ENCODE peak calls at places on chromosomes 4 and X, in seven cellular contexts. One of them, this sample, is unnamed.

GRCh38 chrX:104482757-104483156 is 83.2 kb upstream of the IL1RAPL2 start:
- DNase-seq in right lobe of liver: no peak
- DNase-seq in M059J: no peak
- DNase-seq in fibroblast of the aortic adventitia: no peak
- DNase-seq in stimulated activated CD8-positive, alpha-beta memory T cell treated with anti-CD3 and anti-CD28 coated beads, Interleukin-4, amount 100 ng/mL, for 48 hours: no peak
- DNase-seq in choroid plexus epithelial cell: peak; percentile 12
- DNase-seq in cardiac muscle cell: no peak
- DNase-seq in this sample: peak; percentile 0

GRCh38 chr4:336893-337142 is 796 bp upstream of the ZNF141 start:
- DNase-seq in cardiac muscle cell: no peak
- DNase-seq in right lobe of liver: no peak
- DNase-seq in M059J: no peak
- DNase-seq in stimulated activated CD8-positive, alpha-beta memory T cell treated with anti-CD3 and anti-CD28 coated beads, Interleukin-4, amount 100 ng/mL, for 48 hours: peak; percentile 45
- DNase-seq in fibroblast of the aortic adventitia: no peak
- DNase-seq in choroid plexus epithelial cell: no peak
- DNase-seq in this sample: no peak

GRCh38 chrX:19739683-19740082 is 147.7 kb downstream of the SH3KBP1 start:
- DNase-seq in fibroblast of the aortic adventitia: peak; percentile 77
- DNase-seq in stimulated activated CD8-positive, alpha-beta memory T cell treated with anti-CD3 and anti-CD28 coated beads, Interleukin-4, amount 100 ng/mL, for 48 hours: peak; percentile 62
- DNase-seq in cardiac muscle cell: peak; percentile 73
- DNase-seq in choroid plexus epithelial cell: peak; percentile 77
- DNase-seq in right lobe of liver: peak; percentile 49
- DNase-seq in M059J: peak; percentile 81
- DNase-seq in this sample: peak; percentile 66

GRCh38 chr4:41069838-41070237 is 144.5 kb downstream of the APBB2 start:
- DNase-seq in fibroblast of the aortic adventitia: no peak
- DNase-seq in choroid plexus epithelial cell: no peak
- DNase-seq in right lobe of liver: no peak
- DNase-seq in stimulated activated CD8-positive, alpha-beta memory T cell treated with anti-CD3 and anti-CD28 coated beads, Interleukin-4, amount 100 ng/mL, for 48 hours: no peak
- DNase-seq in M059J: no peak
- DNase-seq in cardiac muscle cell: no peak
- DNase-seq in this sample: no peak

GRCh38 chr4:2927016-2927695 is 36.0 kb downstream of the NOP14 start:
- DNase-seq in stimulated activated CD8-positive, alpha-beta memory T cell treated with anti-CD3 and anti-CD28 coated beads, Interleukin-4, amount 100 ng/mL, for 48 hours: no peak
- DNase-seq in cardiac muscle cell: no peak
- DNase-seq in choroid plexus epithelial cell: no peak
- DNase-seq in fibroblast of the aortic adventitia: no peak
- DNase-seq in M059J: no peak
- DNase-seq in right lobe of liver: peak; percentile 16
- DNase-seq in this sample: no peak

GRCh38 chrX:138487866-138488265 is 223.7 kb downstream of the FGF13 start:
- DNase-seq in fibroblast of the aortic adventitia: no peak
- DNase-seq in stimulated activated CD8-positive, alpha-beta memory T cell treated with anti-CD3 and anti-CD28 coated beads, Interleukin-4, amount 100 ng/mL, for 48 hours: no peak
- DNase-seq in right lobe of liver: no peak
- DNase-seq in M059J: no peak
- DNase-seq in cardiac muscle cell: no peak
- DNase-seq in choroid plexus epithelial cell: no peak
- DNase-seq in this sample: no peak

GRCh38 chrX:113986427-113986826 is 597.5 kb upstream of the HTR2C start:
- DNase-seq in cardiac muscle cell: no peak
- DNase-seq in right lobe of liver: no peak
- DNase-seq in fibroblast of the aortic adventitia: no peak
- DNase-seq in M059J: no peak
- DNase-seq in stimulated activated CD8-positive, alpha-beta memory T cell treated with anti-CD3 and anti-CD28 coated beads, Interleukin-4, amount 100 ng/mL, for 48 hours: no peak
- DNase-seq in choroid plexus epithelial cell: no peak
- DNase-seq in this sample: no peak

GRCh38 chr4:21013501-21013900 is 313.2 kb downstream of the PACRGL start:
- DNase-seq in choroid plexus epithelial cell: no peak
- DNase-seq in M059J: no peak
- DNase-seq in right lobe of liver: no peak
- DNase-seq in cardiac muscle cell: no peak
- DNase-seq in stimulated activated CD8-positive, alpha-beta memory T cell treated with anti-CD3 and anti-CD28 coated beads, Interleukin-4, amount 100 ng/mL, for 48 hours: no peak
- DNase-seq in fibroblast of the aortic adventitia: no peak
- DNase-seq in this sample: no peak

GRCh38 chr4:62640296-62640695 is 1440.2 kb downstream of the ADGRL3 start:
- DNase-seq in fibroblast of the aortic adventitia: no peak
- DNase-seq in cardiac muscle cell: no peak
- DNase-seq in M059J: no peak
- DNase-seq in stimulated activated CD8-positive, alpha-beta memory T cell treated with anti-CD3 and anti-CD28 coated beads, Interleukin-4, amount 100 ng/mL, for 48 hours: no peak
- DNase-seq in right lobe of liver: no peak
- DNase-seq in choroid plexus epithelial cell: no peak
- DNase-seq in this sample: no peak

This sample was measured in mesenchymal stem cell.